ENCODE peak calls at places on chromosome 14, in four cellular contexts. A is K562, C is IMR-90, V is uterus. N is an unnamed sample.

GRCh38 chr14:105385322-105385637 is 13.1 kb upstream of the TEX22 start:
- DNase-seq in A (no peak), C (no peak), V (no peak), N (no peak)

GRCh38 chr14:45709541-45709940 is 456.5 kb upstream of the MIS18BP1 start:
- DNase-seq in A (no peak), C (no peak), V (no peak), N (no peak)

GRCh38 chr14:31420013-31420318 is 384 bp downstream of the HEATR5A start:
- DNase-seq in A (peak), C (no peak), V (peak), N (peak)

GRCh38 chr14:87869619-87870583 is 123.1 kb downstream of the GALC start:
- DNase-seq in A (no peak), C (peak), V (no peak), N (no peak)

GRCh38 chr14:85129907-85130306 is 400.0 kb upstream of the FLRT2 start:
- DNase-seq in A (no peak), C (no peak), V (no peak), N (no peak)

GRCh38 chr14:54446201-54446693 is 5.1 kb upstream of the CNIH1 start:
- DNase-seq in A (peak), C (no peak), V (peak), N (no peak)

GRCh38 chr14:65296402-65296801 is 116.1 kb upstream of the FUT8 start:
- DNase-seq in A (no peak), C (peak), V (no peak), N (no peak)

GRCh38 chr14:31895206-31895605 is 181.9 kb upstream of the ARHGAP5 start:
- DNase-seq in A (no peak), C (peak), V (no peak), N (no peak)

GRCh38 chr14:80926706-80927384 is 14.7 kb downstream of the CEP128 start:
- DNase-seq in A (no peak), C (peak), V (no peak), N (no peak)

GRCh38 chr14:94614802-94615201 is 2.6 kb downstream of the SERPINA3 start:
- DNase-seq in A (no peak), C (no peak), V (no peak), N (peak)

DNA sequence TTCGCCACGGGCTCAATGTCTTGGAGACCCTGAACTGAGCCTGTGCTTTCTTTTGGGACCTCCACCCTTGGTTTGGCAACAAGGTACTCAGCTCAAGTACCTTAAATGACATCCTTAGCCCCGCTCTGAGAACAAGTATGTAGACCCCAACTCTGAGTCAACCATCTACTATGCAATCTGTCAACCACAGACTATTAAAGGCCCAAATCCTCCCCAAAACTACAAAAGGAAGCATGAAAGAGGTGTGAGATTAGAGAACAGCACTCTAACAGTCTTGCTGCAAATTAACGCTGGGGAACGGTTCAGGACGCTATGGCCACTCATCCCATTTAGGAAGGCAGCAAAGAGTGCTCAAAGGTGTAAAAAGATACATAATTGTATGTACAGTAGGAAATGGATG is 52.1 kb downstream of the CCDC88C start:
- DNase-seq in A (no peak), C (no peak), V (no peak), N (no peak)
- TF ChIP-seq POLR2A in A (no peak), C (no peak), V (no peak), N (no peak)

GRCh38 chr14:100286484-100287191 is 19.6 kb downstream of the SLC25A29 start:
- DNase-seq in A (no peak), C (no peak), V (no peak), N (no peak)

GRCh38 chr14:100283984-100284881 is 22.0 kb downstream of the SLC25A29 start:
- DNase-seq in A (no peak), C (no peak), V (no peak), N (no peak)

GRCh38 chr14:100285913-100286400 is 20.3 kb downstream of the SLC25A29 start:
- DNase-seq in A (no peak), C (no peak), V (no peak), N (no peak)

GRCh38 chr14:100287202-100287997 is 18.8 kb downstream of the SLC25A29 start:
- DNase-seq in A (no peak), C (no peak), V (no peak), N (no peak)

GRCh38 chr14:100285021-100285912 is 21.0 kb downstream of the SLC25A29 start:
- DNase-seq in A (peak), C (peak), V (peak), N (no peak)
- TF ChIP-seq POLR2A in A (peak), C (no peak), V (peak), N (no peak)

GRCh38 chr14:26866741-26867140 is 268.9 kb upstream of the NOVA1 start:
- DNase-seq in A (no peak), C (no peak), V (no peak), N (no peak)

GRCh38 chr14:26863736-26864135 is 265.9 kb upstream of the NOVA1 start:
- DNase-seq in A (no peak), C (no peak), V (no peak), N (no peak)

GRCh38 chr14:26870722-26871121 is 272.9 kb upstream of the NOVA1 start:
- DNase-seq in A (no peak), C (no peak), V (no peak), N (no peak)

GRCh38 chr14:26870096-26870495 is 272.3 kb upstream of the NOVA1 start:
- DNase-seq in A (no peak), C (no peak), V (no peak), N (no peak)

GRCh38 chr14:26867171-26867757 is 269.4 kb upstream of the NOVA1 start:
- DNase-seq in A (no peak), C (no peak), V (no peak), N (no peak)
- TF ChIP-seq POLR2A in A (no peak), C (no peak), V (no peak), N (no peak)

GRCh38 chr14:69152944-69153847 is at the start of gene DCAF5:
- DNase-seq in A (peak), C (peak), V (peak), N (peak)
- TF ChIP-seq POLR2A in A (peak), C (no peak), V (peak), N (no peak)

GRCh38 chr14:75281691-75282000 is 3.0 kb downstream of the FOS start:
- DNase-seq in A (no peak), C (no peak), V (no peak), N (no peak)
- TF ChIP-seq POLR2A in A (no peak), C (no peak), V (no peak), N (no peak)

N was measured in sigmoid colon.